ENCODE peak calls at places on chromosomes 3 and 15, in seven cellular contexts. S is PC-3, O is K562, J is mammary epithelial cell, Y is A549, F is mesendoderm, P is IMR-90. G is an unnamed sample. For H3K4me1, the result is how much of the 10 kb centered on the place peaks cover.

GRCh38 chr15:90174140-90174891 is 26.8 kb upstream of the SEMA4B start:
- DNase-seq in P (no peak), F (no peak), O (no peak), J (peak), S (no peak), Y (no peak), G (peak)

GRCh38 chr3:126886217-126886616 is 96.7 kb upstream of the PLXNA1 start:
- DNase-seq in S (no peak), O (peak), Y (no peak), P (peak), J (no peak), F (no peak), G (peak)

GRCh38 chr3:143951351-143951971 is 20.2 kb upstream of the DIPK2A start:
- DNase-seq in P (peak), J (peak), O (peak), Y (peak), F (peak), S (peak), G (peak)

GRCh38 chr3:130345487-130346079 is at the start of gene COL6A5:
- DNase-seq in Y (no peak), F (peak), S (no peak), O (peak), J (no peak), P (no peak), G (peak)

GRCh38 chr3:126468028-126468891 is 7.4 kb downstream of the ZXDC start:
- DNase-seq in Y (no peak), O (no peak), P (peak), J (no peak), F (no peak), S (no peak), G (no peak)

GRCh38 chr3:15276028-15276717 is 56.2 kb downstream of the SH3BP5 start:
- DNase-seq in O (no peak), S (no peak), Y (no peak), J (no peak), P (no peak), F (no peak), G (peak)

GRCh38 chr3:195352895-195353488 is 82.0 kb upstream of the XXYLT1 start:
- DNase-seq in P (peak), J (peak), O (peak), S (peak), F (peak), Y (peak), G (peak)

GRCh38 chr15:73225358-73226015 is 143.3 kb downstream of the HCN4 start:
- DNase-seq in J (peak), O (peak), F (peak), S (no peak), Y (peak), P (no peak), G (no peak)

GRCh38 chr15:55654541-55654940 is 66.4 kb upstream of the PYGO1 start:
- DNase-seq in O (no peak), F (no peak), Y (peak), J (no peak), P (peak), S (peak), G (peak)

GRCh38 chr3:128922804-128923459 is 43.5 kb downstream of the ACAD9 start:
- DNase-seq in S (no peak), Y (no peak), F (no peak), O (no peak), P (no peak), J (no peak), G (no peak)

GRCh38 chr3:79032686-79033318 is 735.0 kb downstream of the ROBO1 start:
- DNase-seq in S (peak), Y (peak), J (peak), O (no peak), F (peak), P (peak), G (peak)

GRCh38 chr3:172107403-172107802 is 68.0 kb downstream of the FNDC3B start:
- DNase-seq in O (peak), P (no peak), S (no peak), F (no peak), Y (no peak), J (no peak), G (no peak)

GRCh38 chr3:81871358-81872152 is 110.1 kb upstream of the GBE1 start:
- DNase-seq in S (peak), F (peak), Y (no peak), J (no peak), O (no peak), P (no peak), G (no peak)

GRCh38 chr3:73500321-73500720 is 124.4 kb downstream of the PDZRN3 start:
- DNase-seq in J (no peak), S (no peak), P (peak), O (no peak), F (no peak), Y (no peak), G (no peak)

GRCh38 chr15:99135194-99135593 is 30.3 kb downstream of the SYNM start:
- DNase-seq in S (peak), P (peak), O (no peak), Y (no peak), J (no peak), F (no peak), G (no peak)

GRCh38 chr3:141065258-141065657 is 14.1 kb downstream of the SPSB4 start:
- DNase-seq in F (no peak), Y (no peak), P (no peak), O (no peak), S (no peak), J (no peak), G (no peak)

GRCh38 chr3:119652306-119653033 is 7.9 kb downstream of the POPDC2 start:
- DNase-seq in Y (no peak), J (no peak), F (no peak), S (no peak), O (no peak), P (no peak), G (no peak)

GRCh38 chr3:10189557-10190374 is 25.0 kb downstream of the IRAK2 start:
- DNase-seq in F (no peak), Y (peak), J (peak), S (peak), O (no peak), P (peak), G (peak)

GRCh38 chr3:11140054-11140712 is 14.1 kb upstream of the HRH1 start:
- DNase-seq in J (peak), S (peak), Y (peak), F (no peak), P (no peak), O (no peak), G (peak)

GRCh38 chr15:62756326-62756994 is 286.1 kb upstream of the TPM1 start:
- DNase-seq in Y (no peak), J (no peak), P (no peak), O (no peak), F (no peak), S (no peak), G (no peak)
- H3K4me1 ChIP-seq in Y (under half), J (half or more), P (under half), O (under half), F (under half), S (half or more), G (under half)

GRCh38 chr3:124258057-124258500 is 266.2 kb upstream of the ROPN1 start:
- DNase-seq in Y (peak), S (no peak), F (peak), O (no peak), P (peak), J (no peak), G (peak)
- H3K4me2 ChIP-seq in Y (peak), S (no peak), F (no peak), O (no peak), P (no peak), J (no peak), G (no peak)

GRCh38 chr3:102230057-102230456 is 204.8 kb upstream of the ZPLD1 start:
- DNase-seq in S (no peak), P (no peak), F (peak), O (no peak), J (no peak), Y (no peak), G (no peak)
- H3K4me1 ChIP-seq in S (under half), P (under half), F (under half), O (under half), J (under half), Y (under half), G (under half)

DNA sequence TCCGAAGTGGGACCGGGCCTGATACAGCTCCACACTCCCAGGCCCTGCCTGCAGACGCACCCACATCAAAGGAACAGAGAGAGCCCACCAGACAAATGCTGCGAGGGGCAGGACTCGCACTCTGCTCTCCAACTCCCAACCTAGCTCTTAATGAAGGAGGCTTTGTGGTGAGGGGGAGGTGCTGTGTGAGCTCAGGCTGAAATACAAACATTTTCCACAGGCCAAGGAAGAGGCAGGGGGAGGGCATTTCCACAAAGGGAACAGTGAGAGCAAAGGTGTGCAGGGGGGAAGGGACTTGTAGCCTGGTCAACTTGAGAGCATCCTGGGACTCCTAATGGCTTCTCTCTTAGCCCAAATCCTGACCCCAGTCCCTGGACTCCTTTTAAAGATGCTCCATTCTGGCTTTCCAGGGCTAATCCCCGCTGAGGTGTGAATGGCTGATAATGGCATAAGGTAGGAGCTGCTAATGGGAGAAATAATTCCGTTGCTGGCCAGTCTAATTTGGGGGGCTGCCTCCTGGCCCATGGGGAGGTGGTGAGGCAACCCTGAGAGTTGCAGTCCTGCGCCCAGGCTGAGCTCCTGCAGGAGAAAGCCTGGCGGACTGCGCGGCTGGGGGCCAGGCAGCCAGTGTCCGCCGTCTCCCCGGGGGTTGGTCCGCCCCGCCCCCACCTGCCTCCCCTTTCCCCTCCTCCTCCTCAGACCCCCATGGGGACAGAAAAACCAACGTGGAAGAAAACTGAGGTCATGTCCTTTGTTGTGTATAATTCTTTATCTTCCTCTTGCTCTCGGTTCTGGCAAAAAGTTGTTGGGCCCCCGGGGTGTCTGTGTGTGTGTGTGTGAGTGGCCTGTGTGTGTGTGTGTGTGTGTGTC is 9.5 kb downstream of the LINGO1 start:
- DNase-seq in S (no peak), Y (peak), J (no peak), O (peak), P (no peak), F (peak), G (no peak)
- H3K4me2 ChIP-seq in S (no peak), Y (no peak), J (no peak), O (peak), P (no peak), F (no peak), G (no peak)

GRCh38 chr15:59523702-59524101 is 85.7 kb downstream of the FAM81A start:
- DNase-seq in P (no peak), F (no peak), O (no peak), J (no peak), Y (no peak), S (no peak), G (no peak)
- H3K4me1 ChIP-seq in P (under half), F (under half), O (under half), J (under half), Y (under half), S (under half), G (under half)